ENCODE peak calls at places on chromosomes 2 and 18, in seven cellular contexts. W is GM06990; Y is GM20000; H is astrocyte of the cerebellum; U is CD8-positive, alpha-beta T cell; A is endodermal cell; F is nephron progenitor cell. B is an unnamed sample.

GRCh38 chr18:54004828-54005227 is 219.6 kb downstream of the MBD2 start:
- DNase-seq in W (no peak), Y (no peak), H (no peak), U (no peak), A (peak), F (no peak), B (no peak)

GRCh38 chr18:55264108-55264507 is 304.8 kb upstream of the CCDC68 start:
- DNase-seq in W (peak), Y (no peak), H (peak), U (no peak), A (no peak), F (peak), B (no peak)

GRCh38 chr2:11071207-11071606 is 84.1 kb upstream of the SLC66A3 start:
- DNase-seq in W (no peak), Y (no peak), H (no peak), U (no peak), A (peak), F (no peak), B (no peak)

GRCh38 chr2:235940330-235940729 is 227.9 kb downstream of the GBX2 start:
- DNase-seq in W (no peak), Y (no peak), H (peak), U (no peak), A (no peak), F (no peak), B (no peak)

GRCh38 chr2:41207578-41207977 is 755.7 kb upstream of the SLC8A1 start:
- DNase-seq in W (no peak), Y (no peak), H (no peak), U (no peak), A (no peak), F (no peak), B (no peak)

GRCh38 chr2:179057737-179058136 is 7.8 kb upstream of the CCDC141 start:
- DNase-seq in W (no peak), Y (no peak), H (no peak), U (no peak), A (no peak), F (no peak), B (no peak)

GRCh38 chr2:85846411-85846810 is 42.4 kb downstream of the ST3GAL5 start:
- DNase-seq in W (no peak), Y (no peak), H (no peak), U (no peak), A (no peak), F (no peak), B (no peak)

GRCh38 chr18:21489119-21489750 is 111.3 kb downstream of the ESCO1 start:
- DNase-seq in W (no peak), Y (peak), H (peak), U (peak), A (peak), F (peak), B (no peak)

GRCh38 chr2:1266311-1266710 is 147.0 kb upstream of the TPO start:
- DNase-seq in W (no peak), Y (no peak), H (no peak), U (no peak), A (no peak), F (no peak), B (no peak)
- TF ChIP-seq CTCF in W (no peak), Y (no peak), H (no peak), U (no peak), A (no peak), F (no peak), B (no peak)

GRCh38 chr2:1812926-1813325 is 68.6 kb upstream of the PXDN start:
- DNase-seq in W (no peak), Y (no peak), H (no peak), U (no peak), A (no peak), F (no peak), B (no peak)

GRCh38 chr2:1813371-1813770 is 69.1 kb upstream of the PXDN start:
- DNase-seq in W (no peak), Y (no peak), H (no peak), U (no peak), A (no peak), F (no peak), B (no peak)

GRCh38 chr2:1814061-1814460 is 69.7 kb upstream of the PXDN start:
- DNase-seq in W (no peak), Y (no peak), H (no peak), U (no peak), A (no peak), F (no peak), B (no peak)

GRCh38 chr2:1815053-1815452 is 70.7 kb upstream of the PXDN start:
- DNase-seq in W (no peak), Y (no peak), H (no peak), U (no peak), A (no peak), F (no peak), B (no peak)

GRCh38 chr2:1814616-1815015 is 70.3 kb upstream of the PXDN start:
- DNase-seq in W (no peak), Y (no peak), H (no peak), U (no peak), A (no peak), F (no peak), B (no peak)
- TF ChIP-seq CTCF in W (no peak), Y (no peak), H (no peak), U (no peak), A (no peak), F (no peak), B (no peak)

DNA sequence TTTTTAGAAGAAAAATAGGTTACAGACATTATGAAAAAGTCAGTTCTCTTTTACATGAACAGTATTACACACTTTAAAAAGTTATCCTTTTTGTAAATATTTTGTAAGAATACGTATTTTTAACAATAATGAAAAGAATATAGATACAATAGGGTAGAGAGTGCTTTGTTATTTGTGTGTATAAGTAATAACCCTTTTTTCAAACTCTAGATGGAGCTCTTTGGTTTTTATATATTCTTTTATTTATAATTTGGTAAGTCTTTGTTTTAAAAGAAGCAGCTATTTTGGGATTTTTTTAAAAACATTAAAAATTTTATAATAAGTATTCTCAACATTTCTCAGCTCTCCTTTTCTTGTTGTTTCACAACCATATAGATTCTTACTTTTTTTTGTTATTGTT is 46.2 kb downstream of the ACYP2 start:
- DNase-seq in W (no peak), Y (no peak), H (no peak), U (no peak), A (no peak), F (no peak), B (no peak)
- TF ChIP-seq CTCF in W (no peak), Y (no peak), H (no peak), U (no peak), A (no peak), F (no peak), B (no peak)

DNA sequence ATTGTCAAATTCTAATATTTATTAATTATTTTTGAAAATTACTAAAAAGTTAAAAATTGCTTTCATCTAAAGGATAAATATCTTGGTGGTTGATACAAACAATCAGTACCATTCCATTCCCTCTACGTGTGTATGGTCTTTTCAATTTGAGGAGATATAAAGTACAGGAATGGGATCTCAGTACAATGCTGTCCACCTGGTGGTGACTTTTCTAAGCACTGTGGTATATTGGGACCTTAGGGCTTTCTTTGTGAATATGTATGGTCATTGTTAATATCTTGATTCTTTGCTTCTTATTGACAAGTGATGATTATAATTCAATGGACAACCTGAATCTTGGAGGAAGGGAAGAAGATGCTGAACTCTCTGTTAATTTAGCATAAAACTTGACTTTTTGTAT is 83.1 kb downstream of the NBEAL1 start:
- DNase-seq in W (no peak), Y (no peak), H (no peak), U (no peak), A (no peak), F (no peak), B (no peak)
- TF ChIP-seq CTCF in W (no peak), Y (no peak), H (peak), U (peak), A (peak), F (peak), B (no peak)

GRCh38 chr2:2843969-2844548 is 513.0 kb upstream of the MYT1L start:
- DNase-seq in W (no peak), Y (peak), H (no peak), U (no peak), A (peak), F (no peak), B (no peak)
- TF ChIP-seq CTCF in W (peak), Y (peak), H (no peak), U (no peak), A (peak), F (peak), B (no peak)

GRCh38 chr2:6071536-6071935 is 379.4 kb downstream of the SOX11 start:
- DNase-seq in W (no peak), Y (no peak), H (no peak), U (no peak), A (no peak), F (no peak), B (no peak)

GRCh38 chr2:6077585-6077984 is 385.4 kb downstream of the SOX11 start:
- DNase-seq in W (no peak), Y (no peak), H (no peak), U (no peak), A (no peak), F (no peak), B (no peak)

GRCh38 chr2:6074303-6074702 is 382.1 kb downstream of the SOX11 start:
- DNase-seq in W (no peak), Y (no peak), H (no peak), U (no peak), A (no peak), F (no peak), B (no peak)

GRCh38 chr2:6072757-6073156 is 380.6 kb downstream of the SOX11 start:
- DNase-seq in W (no peak), Y (no peak), H (no peak), U (no peak), A (no peak), F (no peak), B (no peak)

DNA sequence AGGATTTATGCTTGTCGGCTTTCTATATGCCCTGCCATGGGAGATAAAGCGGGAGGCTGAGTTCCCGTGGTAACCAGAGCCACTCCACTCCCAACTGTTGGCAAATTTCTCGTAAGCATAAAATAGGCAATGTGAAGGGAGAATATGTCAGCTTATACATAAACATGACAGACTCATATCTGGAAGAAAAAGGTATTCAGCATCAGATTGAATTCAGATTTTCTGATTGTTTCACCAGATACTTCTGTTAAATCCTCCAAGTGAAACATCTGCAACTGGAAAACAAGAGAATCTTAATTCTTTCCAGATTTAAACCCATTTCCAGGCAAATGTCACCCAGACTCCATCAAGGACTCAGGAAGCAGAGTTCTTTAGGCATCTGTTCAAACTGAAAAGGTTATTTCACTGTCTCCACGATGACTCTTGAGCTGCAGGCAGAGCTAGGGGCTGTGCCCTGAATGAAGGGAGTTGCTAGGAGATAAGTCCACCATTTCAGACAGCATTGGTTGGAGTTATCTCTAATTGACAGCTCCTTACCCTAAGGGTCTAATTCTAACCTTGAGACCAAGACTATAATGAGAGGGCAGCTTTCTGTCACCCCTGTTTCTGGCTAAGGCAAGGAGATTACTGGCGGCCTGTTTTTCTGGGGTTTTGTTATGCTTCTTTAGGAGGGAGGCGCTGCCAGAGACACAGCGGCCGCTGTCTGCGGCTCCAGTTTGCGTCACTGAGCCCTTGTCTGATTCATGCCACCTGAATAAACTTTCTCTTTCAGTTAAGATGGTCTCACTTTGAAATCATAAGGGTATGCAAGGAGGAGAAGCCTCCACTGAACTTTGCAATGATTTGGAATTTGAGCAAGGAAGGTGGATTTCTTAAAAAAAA is 381.3 kb downstream of the SOX11 start:
- DNase-seq in W (peak), Y (no peak), H (peak), U (no peak), A (peak), F (peak), B (no peak)
- TF ChIP-seq CTCF in W (no peak), Y (no peak), H (no peak), U (no peak), A (no peak), F (no peak), B (no peak)

GRCh38 chr18:10122116-10122515 is 208.3 kb downstream of the VAPA start:
- DNase-seq in W (no peak), Y (no peak), H (peak), U (no peak), A (no peak), F (no peak), B (no peak)
- TF ChIP-seq CTCF in W (no peak), Y (no peak), H (no peak), U (no peak), A (no peak), F (no peak), B (no peak)

DNA sequence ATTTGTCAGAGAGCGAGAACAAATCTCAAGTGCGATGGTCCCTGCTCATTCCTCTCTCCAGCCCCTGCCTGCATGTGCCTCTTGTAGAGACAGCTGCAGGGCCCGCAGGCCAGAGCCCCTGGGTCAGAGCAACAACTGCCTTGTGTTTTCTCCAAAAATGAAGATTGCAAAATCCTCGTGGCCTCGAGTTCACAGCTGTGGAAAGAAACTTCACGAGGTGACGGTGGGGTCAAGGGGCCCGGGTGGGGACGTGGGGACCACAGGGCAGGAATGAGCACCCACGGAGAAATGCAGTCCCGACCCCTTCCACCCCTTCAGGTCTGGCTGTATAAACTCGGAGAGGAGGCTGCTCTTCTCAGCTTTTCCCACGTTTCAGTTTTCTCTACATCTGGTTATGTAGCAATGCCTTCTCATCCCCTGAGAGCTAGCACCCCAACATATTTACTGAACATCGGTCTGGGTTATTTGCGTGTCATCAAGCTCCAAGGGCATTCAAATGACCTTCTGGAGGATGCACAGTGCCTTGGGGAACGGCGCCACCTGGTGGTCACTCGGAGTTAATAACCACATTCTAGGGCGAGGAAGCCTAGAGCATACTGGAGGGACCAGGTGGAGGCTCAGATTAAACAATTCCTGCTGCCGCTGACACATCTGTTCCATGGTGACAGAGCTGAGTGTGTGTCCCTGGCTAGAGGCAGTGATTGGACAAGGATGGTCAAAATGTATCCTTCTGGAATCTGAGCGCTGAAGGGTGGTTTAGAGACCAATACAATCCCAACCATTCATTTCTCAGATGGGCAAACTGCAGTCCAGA is 91.4 kb upstream of the CYRIA start:
- DNase-seq in W (peak), Y (peak), H (peak), U (peak), A (peak), F (peak), B (peak)
- TF ChIP-seq CTCF in W (peak), Y (peak), H (peak), U (peak), A (peak), F (peak), B (peak)

GRCh38 chr2:233000886-233001750 is 11.9 kb downstream of the NGEF start:
- DNase-seq in W (no peak), Y (no peak), H (no peak), U (no peak), A (peak), F (no peak), B (no peak)

GRCh38 chr2:232998666-232998985 is 14.4 kb downstream of the NGEF start:
- DNase-seq in W (no peak), Y (no peak), H (no peak), U (no peak), A (peak), F (no peak), B (no peak)

GRCh38 chr2:233002829-233003657 is 10.0 kb downstream of the NGEF start:
- DNase-seq in W (no peak), Y (no peak), H (no peak), U (no peak), A (peak), F (no peak), B (no peak)

GRCh38 chr2:232997749-232998665 is 15.0 kb downstream of the NGEF start:
- DNase-seq in W (no peak), Y (no peak), H (no peak), U (no peak), A (no peak), F (no peak), B (no peak)

DNA sequence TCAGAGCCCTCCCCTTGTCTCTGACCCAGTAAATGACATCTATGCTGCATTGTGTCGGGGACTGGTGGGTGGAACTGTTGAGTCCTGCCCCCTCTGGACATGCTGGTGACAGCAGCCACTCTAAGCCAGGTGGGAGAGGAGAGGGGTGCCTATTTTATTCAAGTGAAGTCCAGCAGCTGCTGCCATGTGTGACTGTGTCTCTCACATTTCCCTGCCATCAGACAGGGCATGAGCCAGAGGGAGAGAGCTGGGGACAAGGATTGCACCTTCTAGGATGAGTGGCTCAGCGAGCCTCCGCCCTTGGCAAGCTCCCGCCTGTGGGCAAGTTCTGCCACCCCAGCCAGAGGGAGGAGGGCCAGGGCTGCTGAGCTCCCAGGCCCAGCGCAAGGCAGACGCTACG is 13.7 kb downstream of the NGEF start:
- DNase-seq in W (no peak), Y (no peak), H (no peak), U (no peak), A (peak), F (no peak), B (no peak)
- TF ChIP-seq CTCF in W (peak), Y (no peak), H (no peak), U (no peak), A (peak), F (no peak), B (no peak)

GRCh38 chr2:64934530-64934929 is 54.7 kb upstream of the SLC1A4 start:
- DNase-seq in W (no peak), Y (no peak), H (no peak), U (no peak), A (no peak), F (no peak), B (no peak)
- TF ChIP-seq CTCF in W (no peak), Y (peak), H (no peak), U (no peak), A (no peak), F (no peak), B (no peak)

B was measured in natural killer cell.